ENCODE peak calls at places on chromosome 16, in nine cellular contexts. One of them, this sample, is unnamed.

GRCh38 chr16:47483616-47484015 is 22.5 kb downstream of the PHKB start:
- DNase-seq in B cell: no peak
- DNase-seq in MCF 10A: no peak
- DNase-seq in progenitor cell of endocrine pancreas: no peak
- DNase-seq in PC-9: no peak
- DNase-seq in heart left ventricle: no peak
- DNase-seq in GM23338: no peak
- DNase-seq in neural crest cell: no peak
- DNase-seq in epithelial cell of proximal tubule: no peak
- DNase-seq in this sample: no peak

GRCh38 chr16:50664270-50664669 is 16.8 kb downstream of the SNX20 start:
- DNase-seq in GM23338: no peak
- DNase-seq in progenitor cell of endocrine pancreas: no peak
- DNase-seq in heart left ventricle: no peak
- DNase-seq in MCF 10A: no peak
- DNase-seq in neural crest cell: no peak
- DNase-seq in PC-9: no peak
- DNase-seq in B cell: no peak
- DNase-seq in epithelial cell of proximal tubule: no peak
- DNase-seq in this sample: no peak

GRCh38 chr16:60642956-60643355 is 1393.3 kb downstream of the CDH8 start:
- DNase-seq in heart left ventricle: no peak
- DNase-seq in PC-9: no peak
- DNase-seq in MCF 10A: no peak
- DNase-seq in B cell: no peak
- DNase-seq in neural crest cell: no peak
- DNase-seq in progenitor cell of endocrine pancreas: no peak
- DNase-seq in GM23338: no peak
- DNase-seq in epithelial cell of proximal tubule: peak; percentile 1
- DNase-seq in this sample: no peak

GRCh38 chr16:72124148-72124547 is 30.5 kb downstream of the DHX38 start:
- DNase-seq in heart left ventricle: no peak
- DNase-seq in progenitor cell of endocrine pancreas: no peak
- DNase-seq in PC-9: no peak
- DNase-seq in neural crest cell: no peak
- DNase-seq in epithelial cell of proximal tubule: no peak
- DNase-seq in B cell: no peak
- DNase-seq in MCF 10A: no peak
- DNase-seq in GM23338: no peak
- DNase-seq in this sample: no peak

GRCh38 chr16:53465606-53466290 is 31.5 kb downstream of the RBL2 start:
- DNase-seq in progenitor cell of endocrine pancreas: no peak
- DNase-seq in MCF 10A: peak; percentile 85
- DNase-seq in B cell: no peak
- DNase-seq in neural crest cell: no peak
- DNase-seq in PC-9: no peak
- DNase-seq in epithelial cell of proximal tubule: peak; percentile 23
- DNase-seq in heart left ventricle: no peak
- DNase-seq in GM23338: no peak
- DNase-seq in this sample: peak; percentile 56

GRCh38 chr16:72013888-72014538 is 5.5 kb downstream of the DHODH start:
- DNase-seq in B cell: no peak
- DNase-seq in heart left ventricle: peak; percentile 39
- DNase-seq in neural crest cell: no peak
- DNase-seq in epithelial cell of proximal tubule: no peak
- DNase-seq in MCF 10A: no peak
- DNase-seq in GM23338: no peak
- DNase-seq in PC-9: no peak
- DNase-seq in progenitor cell of endocrine pancreas: no peak
- DNase-seq in this sample: no peak

GRCh38 chr16:9798474-9798873 is 383.8 kb downstream of the GRIN2A start:
- DNase-seq in heart left ventricle: no peak
- DNase-seq in GM23338: no peak
- DNase-seq in B cell: no peak
- DNase-seq in MCF 10A: no peak
- DNase-seq in progenitor cell of endocrine pancreas: no peak
- DNase-seq in epithelial cell of proximal tubule: no peak
- DNase-seq in PC-9: no peak
- DNase-seq in neural crest cell: no peak
- DNase-seq in this sample: no peak

GRCh38 chr16:27902551-27902950 is 161.0 kb downstream of the GSG1L start:
- DNase-seq in PC-9: no peak
- DNase-seq in progenitor cell of endocrine pancreas: no peak
- DNase-seq in epithelial cell of proximal tubule: no peak
- DNase-seq in B cell: no peak
- DNase-seq in MCF 10A: no peak
- DNase-seq in GM23338: no peak
- DNase-seq in neural crest cell: no peak
- DNase-seq in heart left ventricle: no peak
- DNase-seq in this sample: no peak

DNA sequence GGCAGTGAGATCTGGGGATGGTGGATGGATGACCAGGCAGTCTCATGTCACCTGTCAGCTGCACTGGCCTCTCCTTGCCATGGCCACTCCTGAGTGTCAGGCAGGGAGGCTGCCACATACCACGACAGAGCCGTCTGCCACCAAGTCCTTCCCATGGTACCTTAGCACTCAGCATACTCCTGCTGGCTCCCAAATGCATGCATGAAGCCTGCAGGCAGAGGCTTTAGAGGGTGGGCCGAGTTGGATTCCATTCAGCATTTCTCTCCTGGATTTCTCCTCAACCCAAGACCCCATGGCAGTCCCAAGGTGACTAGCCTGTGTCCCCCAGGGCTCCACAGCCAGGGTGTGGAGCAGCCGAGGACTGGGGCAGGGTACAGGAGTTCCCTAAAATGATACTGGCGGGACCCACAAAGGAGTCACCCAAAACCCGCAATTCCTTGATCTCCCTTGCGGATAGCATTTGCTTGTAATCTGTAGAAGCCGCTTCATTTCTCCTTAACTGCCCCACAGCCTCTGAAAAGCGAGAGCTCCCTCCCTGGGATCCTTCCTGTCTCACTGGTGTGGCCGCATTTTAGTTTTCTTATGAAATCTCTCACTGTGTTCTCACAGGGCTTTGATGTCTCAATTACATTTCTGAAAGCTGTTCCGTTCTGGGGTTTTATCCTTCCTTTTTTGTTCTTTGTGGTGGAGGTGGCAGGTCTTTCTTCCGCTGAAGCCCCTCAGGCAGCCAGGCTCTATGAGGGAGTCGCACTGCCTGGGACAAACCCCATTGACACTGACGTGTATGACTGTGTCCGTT is 141.4 kb downstream of the SOCS1 start:
- DNase-seq in MCF 10A: no peak
- DNase-seq in GM23338: peak; percentile 18
- DNase-seq in PC-9: no peak
- DNase-seq in B cell: no peak
- DNase-seq in epithelial cell of proximal tubule: no peak
- DNase-seq in neural crest cell: no peak
- DNase-seq in progenitor cell of endocrine pancreas: no peak
- DNase-seq in heart left ventricle: no peak
- DNase-seq in this sample: no peak
- TF ChIP-seq CTCF in MCF 10A: no peak
- TF ChIP-seq CTCF in GM23338: no peak
- TF ChIP-seq CTCF in PC-9: no peak
- TF ChIP-seq CTCF in B cell: no peak
- TF ChIP-seq CTCF in epithelial cell of proximal tubule: no peak
- TF ChIP-seq CTCF in neural crest cell: no peak
- TF ChIP-seq CTCF in progenitor cell of endocrine pancreas: no peak
- TF ChIP-seq CTCF in heart left ventricle: no peak
- TF ChIP-seq CTCF in this sample: no peak

GRCh38 chr16:49526966-49527365 is 153.4 kb downstream of the C16orf78 start:
- DNase-seq in B cell: no peak
- DNase-seq in neural crest cell: no peak
- DNase-seq in MCF 10A: no peak
- DNase-seq in PC-9: no peak
- DNase-seq in heart left ventricle: no peak
- DNase-seq in progenitor cell of endocrine pancreas: no peak
- DNase-seq in epithelial cell of proximal tubule: no peak
- DNase-seq in GM23338: no peak
- DNase-seq in this sample: no peak

GRCh38 chr16:49528035-49528434 is 154.4 kb downstream of the C16orf78 start:
- DNase-seq in B cell: no peak
- DNase-seq in MCF 10A: no peak
- DNase-seq in epithelial cell of proximal tubule: no peak
- DNase-seq in GM23338: no peak
- DNase-seq in PC-9: no peak
- DNase-seq in neural crest cell: no peak
- DNase-seq in heart left ventricle: no peak
- DNase-seq in progenitor cell of endocrine pancreas: no peak
- DNase-seq in this sample: no peak

GRCh38 chr16:49529646-49530045 is 156.0 kb downstream of the C16orf78 start:
- DNase-seq in progenitor cell of endocrine pancreas: no peak
- DNase-seq in B cell: no peak
- DNase-seq in PC-9: no peak
- DNase-seq in MCF 10A: no peak
- DNase-seq in GM23338: no peak
- DNase-seq in heart left ventricle: no peak
- DNase-seq in epithelial cell of proximal tubule: no peak
- DNase-seq in neural crest cell: no peak
- DNase-seq in this sample: no peak

GRCh38 chr16:49528564-49529150 is 155.1 kb downstream of the C16orf78 start:
- DNase-seq in B cell: no peak
- DNase-seq in neural crest cell: no peak
- DNase-seq in GM23338: no peak
- DNase-seq in heart left ventricle: no peak
- DNase-seq in PC-9: no peak
- DNase-seq in progenitor cell of endocrine pancreas: no peak
- DNase-seq in MCF 10A: no peak
- DNase-seq in epithelial cell of proximal tubule: no peak
- DNase-seq in this sample: no peak

DNA sequence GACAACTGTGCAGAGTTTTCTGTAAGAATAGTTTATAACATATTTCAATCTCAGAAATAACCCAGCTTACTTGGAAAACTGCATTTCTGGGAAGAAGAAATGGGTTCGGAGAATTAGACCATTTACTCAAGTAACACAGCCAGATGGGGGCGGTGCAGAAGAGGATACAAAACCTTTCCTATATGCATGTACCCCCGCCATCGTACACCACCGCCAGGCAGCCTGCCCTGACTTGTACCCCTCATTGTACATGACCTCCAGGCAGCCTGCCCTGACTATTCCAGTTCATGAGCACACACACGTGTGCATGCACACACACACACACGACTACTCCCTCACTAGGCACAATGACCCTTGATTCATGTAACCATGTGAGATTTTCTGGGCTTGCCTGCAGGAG is 154.0 kb downstream of the C16orf78 start:
- DNase-seq in GM23338: no peak
- DNase-seq in MCF 10A: no peak
- DNase-seq in progenitor cell of endocrine pancreas: no peak
- DNase-seq in PC-9: no peak
- DNase-seq in epithelial cell of proximal tubule: no peak
- DNase-seq in neural crest cell: no peak
- DNase-seq in heart left ventricle: no peak
- DNase-seq in B cell: no peak
- DNase-seq in this sample: no peak
- TF ChIP-seq CTCF in GM23338: peak; percentile 36
- TF ChIP-seq CTCF in MCF 10A: no peak
- TF ChIP-seq CTCF in progenitor cell of endocrine pancreas: no peak
- TF ChIP-seq CTCF in PC-9: no peak
- TF ChIP-seq CTCF in epithelial cell of proximal tubule: no peak
- TF ChIP-seq CTCF in neural crest cell: no peak
- TF ChIP-seq CTCF in heart left ventricle: no peak
- TF ChIP-seq CTCF in B cell: no peak
- TF ChIP-seq CTCF in this sample: no peak

DNA sequence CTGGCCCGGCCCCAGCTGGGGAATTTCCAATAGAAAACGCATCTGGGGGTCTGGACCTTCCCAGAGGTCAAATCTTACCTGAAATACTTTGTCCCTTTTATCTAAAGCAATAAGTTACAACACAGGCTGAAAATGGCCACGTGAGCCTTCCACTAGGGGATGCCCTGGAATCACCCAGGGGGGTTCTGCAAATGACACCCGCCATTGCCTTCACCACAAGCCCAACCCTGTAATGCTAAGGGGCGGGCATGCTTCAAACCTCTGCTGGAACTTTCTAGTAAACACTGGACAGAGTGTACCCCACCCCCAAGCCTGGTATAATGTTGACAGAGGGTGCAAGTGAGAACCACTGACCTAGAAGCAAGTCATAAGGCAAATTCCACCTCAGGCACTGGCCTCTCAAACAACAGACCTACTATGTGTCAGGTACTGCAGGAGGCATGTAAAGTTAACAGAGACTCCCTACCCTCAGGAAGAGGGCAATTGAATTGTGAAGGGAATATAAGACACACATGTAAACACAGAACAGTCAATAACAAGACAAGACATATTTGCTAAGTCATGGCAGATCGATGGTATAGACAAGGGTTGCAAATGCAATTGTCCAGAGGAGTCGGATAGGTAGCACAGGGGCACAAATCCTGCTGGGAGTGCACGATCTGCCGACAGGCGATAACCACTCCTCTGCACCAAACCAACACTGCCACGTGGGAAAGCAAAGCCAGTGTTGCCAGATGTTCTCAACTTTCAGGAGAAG is 59.0 kb downstream of the ARHGAP17 start:
- DNase-seq in heart left ventricle: no peak
- DNase-seq in B cell: no peak
- DNase-seq in progenitor cell of endocrine pancreas: no peak
- DNase-seq in PC-9: no peak
- DNase-seq in MCF 10A: no peak
- DNase-seq in GM23338: no peak
- DNase-seq in neural crest cell: no peak
- DNase-seq in epithelial cell of proximal tubule: no peak
- DNase-seq in this sample: no peak
- TF ChIP-seq CTCF in heart left ventricle: no peak
- TF ChIP-seq CTCF in B cell: no peak
- TF ChIP-seq CTCF in progenitor cell of endocrine pancreas: no peak
- TF ChIP-seq CTCF in PC-9: no peak
- TF ChIP-seq CTCF in MCF 10A: no peak
- TF ChIP-seq CTCF in GM23338: no peak
- TF ChIP-seq CTCF in neural crest cell: no peak
- TF ChIP-seq CTCF in epithelial cell of proximal tubule: no peak
- TF ChIP-seq CTCF in this sample: no peak

DNA sequence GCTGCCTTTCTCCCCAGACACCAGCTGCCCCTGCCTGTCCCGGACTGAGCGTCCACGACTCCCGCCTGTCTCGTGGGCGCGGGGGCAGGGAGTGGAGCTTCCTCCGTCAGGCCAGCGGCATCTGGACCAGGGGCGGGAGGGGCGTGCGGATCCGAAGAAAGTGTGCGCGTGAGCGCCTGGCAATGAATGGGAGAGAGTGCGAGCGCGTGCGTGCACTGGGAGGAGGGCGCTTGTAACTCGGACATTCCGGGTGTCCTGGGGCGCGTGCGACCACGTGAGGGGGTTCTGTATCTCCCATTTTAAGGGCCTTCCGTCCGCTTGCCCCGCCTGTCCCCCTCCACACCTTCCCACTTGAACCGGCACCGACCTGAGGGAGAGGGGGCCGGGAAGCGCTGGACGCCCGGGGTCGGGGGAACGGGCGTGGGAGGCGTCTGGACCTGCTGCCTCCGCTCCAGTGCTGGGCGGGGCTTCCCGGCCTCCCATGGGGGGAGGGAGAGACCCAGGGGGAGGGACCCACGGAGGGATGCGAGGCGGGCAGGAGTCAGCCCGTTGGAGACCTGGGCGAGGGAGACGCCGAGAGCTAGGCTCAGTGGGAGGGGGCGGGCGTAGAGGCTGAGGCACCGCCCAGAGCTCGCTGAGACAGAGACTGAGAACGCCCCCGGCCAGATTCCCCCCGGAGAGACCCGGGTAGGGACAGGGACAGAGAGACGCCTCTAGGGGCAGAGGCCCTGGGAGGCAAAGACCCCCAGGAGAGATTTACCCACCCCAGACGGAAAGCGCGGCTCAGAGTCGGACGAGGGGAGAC is at the start of gene KREMEN2:
- DNase-seq in GM23338: peak; percentile 86
- DNase-seq in progenitor cell of endocrine pancreas: no peak
- DNase-seq in PC-9: peak; percentile 91
- DNase-seq in heart left ventricle: no peak
- DNase-seq in MCF 10A: peak; percentile 53
- DNase-seq in B cell: no peak
- DNase-seq in neural crest cell: peak; percentile 46
- DNase-seq in epithelial cell of proximal tubule: no peak
- DNase-seq in this sample: peak; percentile 57
- TF ChIP-seq CTCF in GM23338: peak; percentile 16
- TF ChIP-seq CTCF in progenitor cell of endocrine pancreas: no peak
- TF ChIP-seq CTCF in PC-9: no peak
- TF ChIP-seq CTCF in heart left ventricle: no peak
- TF ChIP-seq CTCF in MCF 10A: no peak
- TF ChIP-seq CTCF in B cell: no peak
- TF ChIP-seq CTCF in neural crest cell: peak; percentile 26
- TF ChIP-seq CTCF in epithelial cell of proximal tubule: no peak
- TF ChIP-seq CTCF in this sample: no peak